ENCODE peak calls at places on chromosomes 4 and X, in six cellular contexts. I, K, M, D, X and V are unnamed samples.

GRCh38 chr4:138398297-138398696 is 156.1 kb upstream of the SLC7A11 start:
- DNase-seq in X (no peak), M (no peak), K (no peak), D (no peak), I (no peak), V (no peak)

GRCh38 chr4:130233377-130234047 is 1137.6 kb downstream of the C4orf33 start:
- DNase-seq in D (no peak), M (no peak), I (no peak), K (no peak), X (no peak), V (no peak)

GRCh38 chrX:28042826-28043564 is 61.7 kb upstream of the DCAF8L1 start:
- DNase-seq in X (no peak), I (no peak), D (no peak), M (peak; percentile 77), K (no peak), V (no peak)

GRCh38 chrX:68332156-68332823 is 101.0 kb downstream of the OPHN1 start:
- DNase-seq in I (no peak), X (no peak), K (no peak), D (no peak), M (no peak), V (no peak)

GRCh38 chr4:144355809-144356757 is 215.6 kb upstream of the GYPA start:
- DNase-seq in X (peak; percentile 55), K (no peak), M (peak; percentile 88), I (peak; percentile 61), D (peak; percentile 43), V (peak; percentile 73)

GRCh38 chrX:115972717-115973116 is 197.8 kb upstream of the AGTR2 start:
- DNase-seq in K (no peak), D (no peak), I (no peak), M (no peak), X (no peak), V (no peak)

GRCh38 chr4:23890369-23891063 is 669 bp upstream of the PPARGC1A start:
- DNase-seq in M (no peak), D (no peak), K (no peak), X (no peak), I (no peak), V (no peak)

GRCh38 chrX:110015915-110016314 is 13.0 kb downstream of the TMEM164 start:
- DNase-seq in K (no peak), D (no peak), M (no peak), I (no peak), X (no peak), V (no peak)

GRCh38 chrX:64338296-64338695 is 57.0 kb downstream of the MTMR8 start:
- DNase-seq in D (no peak), I (no peak), K (no peak), M (no peak), X (no peak), V (no peak)

GRCh38 chrX:155070663-155070974 is 317 bp downstream of the CMC4 start:
- DNase-seq in I (no peak), K (no peak), D (no peak), X (no peak), M (no peak), V (no peak)

GRCh38 chr4:19936471-19936870 is 315.2 kb upstream of the SLIT2 start:
- DNase-seq in I (peak; percentile 69), K (no peak), D (no peak), M (no peak), X (no peak), V (no peak)

GRCh38 chrX:153862369-153863250 is 23.4 kb downstream of the L1CAM start:
- DNase-seq in D (no peak), X (no peak), M (no peak), I (no peak), K (no peak), V (peak; percentile 52)

GRCh38 chr4:186689476-186689875 is 34.2 kb downstream of the FAT1 start:
- DNase-seq in D (no peak), I (no peak), M (no peak), X (no peak), K (no peak), V (no peak)

GRCh38 chrX:154121207-154121606 is 22.8 kb upstream of the OPN1LW start:
- DNase-seq in X (no peak), D (no peak), K (no peak), I (no peak), M (no peak), V (no peak)

GRCh38 chrX:19698691-19699090 is 183.4 kb upstream of the MAP3K15 start:
- DNase-seq in X (no peak), M (no peak), I (no peak), K (no peak), D (no peak), V (no peak)

GRCh38 chr4:110518889-110519490 is 43.0 kb downstream of the ENPEP start:
- DNase-seq in X (no peak), I (no peak), D (peak; percentile 43), K (no peak), M (no peak), V (no peak)

GRCh38 chr4:137116144-137116543 is 416.1 kb downstream of the PCDH18 start:
- DNase-seq in K (no peak), X (no peak), M (no peak), D (no peak), I (no peak), V (no peak)

GRCh38 chr4:78320353-78320935 is 231.1 kb upstream of the ANXA3 start:
- DNase-seq in M (no peak), K (no peak), D (no peak), X (no peak), I (no peak), V (no peak)

GRCh38 chr4:151797853-151798252 is 37.0 kb upstream of the GATB start:
- DNase-seq in D (no peak), M (no peak), K (no peak), I (no peak), X (no peak), V (no peak)

GRCh38 chrX:125131146-125131545 is 188.5 kb upstream of the TEX13C start:
- DNase-seq in M (no peak), D (no peak), I (no peak), X (peak; percentile 14), K (no peak), V (no peak)

GRCh38 chrX:9955506-9955905 is 11.7 kb upstream of the CLDN34 start:
- DNase-seq in K (no peak), M (no peak), I (peak; percentile 46), D (no peak), X (no peak), V (no peak)

GRCh38 chr4:2811830-2812599 is 19.1 kb downstream of the SH3BP2 start:
- DNase-seq in X (no peak), M (no peak), D (peak; percentile 34), I (no peak), K (no peak), V (no peak)

GRCh38 chrX:120697053-120697452 is 67.2 kb upstream of the C1GALT1C1 start:
- DNase-seq in D (no peak), M (no peak), X (no peak), K (no peak), I (no peak), V (no peak)

GRCh38 chr4:146591986-146592385 is 46.7 kb upstream of the POU4F2 start:
- DNase-seq in M (no peak), D (no peak), I (no peak), K (no peak), X (no peak), V (no peak)

DNA sequence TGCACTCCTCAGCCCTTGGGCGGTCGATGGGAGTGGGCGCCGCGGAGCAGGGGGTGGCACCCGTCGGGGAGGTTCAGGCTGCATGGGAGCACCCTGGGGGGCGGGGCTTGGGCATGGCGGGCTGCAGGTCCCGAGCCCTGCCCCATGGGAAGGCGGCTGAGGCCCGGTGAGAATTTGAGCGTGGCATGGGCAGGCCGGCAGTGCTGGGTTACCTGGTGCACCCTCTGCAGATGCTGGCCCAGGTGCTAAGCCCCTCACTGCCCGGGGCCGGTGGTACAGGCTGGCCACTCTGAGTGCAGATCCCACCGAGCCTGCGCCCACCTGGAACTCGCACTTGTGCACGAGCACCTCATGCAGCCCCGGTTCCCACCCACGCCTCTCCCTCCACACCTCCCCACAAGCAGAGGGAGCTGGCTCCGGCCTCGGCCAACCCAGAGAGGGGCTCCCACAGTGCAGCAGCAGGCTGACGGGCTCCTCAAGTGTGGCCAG is 556.3 kb downstream of the GALNTL6 start:
- DNase-seq in D (no peak), I (no peak), X (no peak), K (no peak), M (no peak), V (peak; percentile 68)
- TF ChIP-seq CTCF in D (no peak), I (no peak), X (no peak), K (no peak), M (no peak), V (no peak)

GRCh38 chr4:37993806-37994205 is 33.6 kb downstream of the PTTG2 start:
- DNase-seq in X (no peak), M (no peak), I (no peak), K (no peak), D (no peak), V (no peak)
- TF ChIP-seq CTCF in X (no peak), M (no peak), I (no peak), K (no peak), D (no peak), V (no peak)

GRCh38 chr4:188781655-188782054 is 642.4 kb downstream of the TRIML1 start:
- DNase-seq in K (no peak), I (no peak), D (peak; percentile 4), M (no peak), X (peak; percentile 12), V (no peak)
- TF ChIP-seq CTCF in K (peak; percentile 49), I (peak; percentile 47), D (peak; percentile 55), M (peak; percentile 60), X (no peak), V (peak; percentile 66)

GRCh38 chrX:13103914-13104274 is 59.5 kb upstream of the FAM9C start:
- DNase-seq in M (no peak), I (no peak), X (no peak), D (no peak), K (no peak), V (no peak)
- TF ChIP-seq CTCF in M (no peak), I (no peak), X (no peak), D (no peak), K (no peak), V (no peak)

DNA sequence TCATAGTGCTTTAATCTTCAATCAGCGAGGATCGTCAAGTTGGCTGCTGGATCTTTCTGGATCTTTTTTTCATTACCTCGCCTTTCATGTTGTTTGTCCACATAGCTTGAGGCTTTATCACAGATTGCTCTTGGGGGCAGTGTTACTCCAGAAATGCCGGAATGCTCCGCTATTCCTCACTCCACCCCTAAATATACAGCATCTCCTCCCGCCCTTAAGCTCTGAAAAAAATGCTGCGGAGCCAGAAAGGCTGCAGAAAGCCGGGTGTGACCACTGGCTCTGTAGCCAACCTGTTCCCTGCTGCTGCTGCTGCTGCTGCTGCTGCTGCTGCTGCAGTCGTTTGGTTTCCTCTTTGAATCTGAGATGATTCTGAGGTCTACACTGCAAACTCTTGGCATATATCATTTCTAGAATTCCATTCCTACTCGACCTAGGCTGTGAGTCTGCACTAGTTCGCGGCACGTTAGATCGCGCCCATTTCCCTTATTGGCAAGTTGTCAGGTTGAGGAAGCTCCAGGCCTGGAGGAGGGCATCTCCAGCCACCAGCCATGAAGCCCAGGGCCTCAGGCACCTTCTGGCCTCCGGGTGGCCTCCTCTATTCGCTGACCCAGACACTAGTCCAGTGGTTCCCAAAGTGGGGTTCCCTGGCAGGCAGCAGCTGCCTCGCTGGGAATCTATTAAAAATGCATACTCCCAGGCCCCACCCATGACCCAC is 34.2 kb downstream of the WDR13 start:
- DNase-seq in X (peak; percentile 85), D (peak; percentile 62), I (peak; percentile 60), K (peak; percentile 58), M (peak; percentile 91), V (peak; percentile 78)
- TF ChIP-seq CTCF in X (peak; percentile 36), D (peak; percentile 69), I (peak; percentile 54), K (peak; percentile 65), M (peak; percentile 65), V (peak; percentile 74)